ENCODE peak calls at places on chromosome 10, in seven cellular contexts. M is uterus, Z is tibial nerve, E is adrenal gland, K is breast epithelium, A is left ventricle myocardium inferior, S is prostate gland. F is an unnamed sample.

GRCh38 chr10:99667108-99667751 is 7.9 kb downstream of the ENTPD7 start:
- DNase-seq in M (no peak), Z (no peak), E (no peak), K (no peak), A (no peak), S (no peak), F (no peak)

GRCh38 chr10:69333205-69333604 is 54.9 kb downstream of the HK1 start:
- DNase-seq in M (no peak), Z (no peak), E (no peak), K (peak; percentile 91), A (no peak), S (peak; percentile 90), F (peak; percentile 90)

GRCh38 chr10:58741673-58742072 is 229.0 kb downstream of the BICC1 start:
- DNase-seq in M (no peak), Z (no peak), E (no peak), K (no peak), A (no peak), S (no peak), F (no peak)

GRCh38 chr10:21355591-21356011 is 169.9 kb downstream of the SKIDA1 start:
- DNase-seq in M (no peak), Z (no peak), E (no peak), K (no peak), A (no peak), S (no peak), F (no peak)

GRCh38 chr10:86363184-86363832 is 3.3 kb downstream of the GRID1 start:
- DNase-seq in M (no peak), Z (no peak), E (peak; percentile 46), K (no peak), A (peak; percentile 45), S (peak; percentile 48), F (no peak)

GRCh38 chr10:127012769-127013152 is 107.5 kb downstream of the DOCK1 start:
- DNase-seq in M (no peak), Z (no peak), E (peak; percentile 61), K (peak; percentile 87), A (peak; percentile 80), S (peak; percentile 91), F (peak; percentile 76)

GRCh38 chr10:3754727-3755439 is 30.1 kb downstream of the KLF6 start:
- DNase-seq in M (no peak), Z (no peak), E (peak; percentile 46), K (no peak), A (no peak), S (no peak), F (no peak)

GRCh38 chr10:62655337-62655994 is 149.1 kb upstream of the ADO start:
- DNase-seq in M (no peak), Z (no peak), E (no peak), K (no peak), A (no peak), S (no peak), F (no peak)

GRCh38 chr10:103244663-103245271 is 920 bp upstream of the RPEL1 start:
- DNase-seq in M (peak; percentile 75), Z (peak; percentile 64), E (peak; percentile 78), K (peak; percentile 66), A (peak; percentile 60), S (peak; percentile 76), F (peak; percentile 14)

GRCh38 chr10:99709480-99710229 is 22.3 kb downstream of the COX15 start:
- DNase-seq in M (no peak), Z (no peak), E (no peak), K (no peak), A (no peak), S (no peak), F (no peak)

GRCh38 chr10:84660340-84661159 is 332.2 kb downstream of the CCSER2 start:
- DNase-seq in M (no peak), Z (no peak), E (no peak), K (no peak), A (no peak), S (no peak), F (no peak)

GRCh38 chr10:103069453-103070331 is 123.4 kb downstream of the NT5C2 start:
- DNase-seq in M (peak; percentile 53), Z (peak; percentile 26), E (peak; percentile 65), K (peak; percentile 62), A (peak; percentile 36), S (peak; percentile 73), F (peak; percentile 82)

GRCh38 chr10:34454590-34455289 is 360.4 kb downstream of the PARD3 start:
- DNase-seq in M (no peak), Z (no peak), E (no peak), K (no peak), A (no peak), S (no peak), F (no peak)

GRCh38 chr10:33291053-33291592 is 43.3 kb downstream of the NRP1 start:
- DNase-seq in M (no peak), Z (no peak), E (no peak), K (no peak), A (no peak), S (no peak), F (no peak)

GRCh38 chr10:26334932-26335573 is 103.1 kb upstream of the APBB1IP start:
- DNase-seq in M (peak; percentile 18), Z (no peak), E (peak; percentile 27), K (no peak), A (peak; percentile 20), S (peak; percentile 11), F (peak; percentile 65)

GRCh38 chr10:28721318-28721717 is 44.0 kb downstream of the BAMBI start:
- DNase-seq in M (no peak), Z (no peak), E (no peak), K (no peak), A (no peak), S (no peak), F (no peak)

GRCh38 chr10:71647526-71648354 is 71.8 kb downstream of the C10orf105 start:
- DNase-seq in M (peak; percentile 23), Z (no peak), E (no peak), K (no peak), A (no peak), S (no peak), F (no peak)

GRCh38 chr10:96089116-96089515 is 41.0 kb upstream of the ZNF518A start:
- DNase-seq in M (no peak), Z (no peak), E (no peak), K (no peak), A (no peak), S (no peak), F (no peak)

GRCh38 chr10:114519306-114519669 is 115.0 kb upstream of the AFAP1L2 start:
- DNase-seq in M (no peak), Z (no peak), E (no peak), K (peak; percentile 82), A (no peak), S (peak; percentile 49), F (no peak)

GRCh38 chr10:114519756-114520288 is 115.5 kb upstream of the AFAP1L2 start:
- DNase-seq in M (no peak), Z (no peak), E (no peak), K (no peak), A (no peak), S (no peak), F (no peak)

GRCh38 chr10:114515515-114515914 is 111.2 kb upstream of the AFAP1L2 start:
- DNase-seq in M (no peak), Z (no peak), E (no peak), K (no peak), A (no peak), S (no peak), F (no peak)

GRCh38 chr10:114518401-114519305 is 114.4 kb upstream of the AFAP1L2 start:
- DNase-seq in M (no peak), Z (no peak), E (no peak), K (no peak), A (no peak), S (no peak), F (no peak)

GRCh38 chr10:114517681-114518250 is 113.5 kb upstream of the AFAP1L2 start:
- DNase-seq in M (no peak), Z (no peak), E (no peak), K (no peak), A (no peak), S (no peak), F (no peak)
- H3K4me3 ChIP-seq in M (no peak overlapping the region), Z (no peak overlapping the region), E (no peak overlapping the region), K (no peak overlapping the region), A (no peak overlapping the region), S (no peak overlapping the region), F (no peak overlapping the region)

DNA sequence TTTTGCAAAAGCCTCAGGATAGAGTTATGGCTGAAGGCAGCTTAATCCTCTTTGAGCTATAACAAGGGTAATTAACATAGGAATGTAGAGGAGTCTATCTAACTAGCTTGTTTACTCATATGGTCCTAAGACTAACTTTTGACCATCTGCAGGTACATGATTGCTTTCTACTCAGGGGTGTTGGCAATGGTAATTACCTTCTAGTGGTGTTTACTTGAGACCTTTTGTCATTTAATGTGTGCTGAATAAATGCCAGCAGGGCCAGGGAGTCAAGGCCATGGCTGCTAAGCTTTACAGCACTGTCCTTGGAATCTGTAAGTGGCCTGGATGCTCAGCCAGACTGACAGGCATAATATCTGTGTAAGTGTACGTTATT is 1325.0 kb downstream of the XPNPEP1 start:
- DNase-seq in M (no peak), Z (no peak), E (no peak), K (no peak), A (no peak), S (no peak), F (no peak)
- H3K27me3 ChIP-seq in M (no peaks in the 10 kb centered on the region), Z (no peaks in the 10 kb centered on the region), E (no peaks in the 10 kb centered on the region), K (no peaks in the 10 kb centered on the region), A (no peaks in the 10 kb centered on the region), S (no peaks in the 10 kb centered on the region), F (no peaks in the 10 kb centered on the region)

DNA sequence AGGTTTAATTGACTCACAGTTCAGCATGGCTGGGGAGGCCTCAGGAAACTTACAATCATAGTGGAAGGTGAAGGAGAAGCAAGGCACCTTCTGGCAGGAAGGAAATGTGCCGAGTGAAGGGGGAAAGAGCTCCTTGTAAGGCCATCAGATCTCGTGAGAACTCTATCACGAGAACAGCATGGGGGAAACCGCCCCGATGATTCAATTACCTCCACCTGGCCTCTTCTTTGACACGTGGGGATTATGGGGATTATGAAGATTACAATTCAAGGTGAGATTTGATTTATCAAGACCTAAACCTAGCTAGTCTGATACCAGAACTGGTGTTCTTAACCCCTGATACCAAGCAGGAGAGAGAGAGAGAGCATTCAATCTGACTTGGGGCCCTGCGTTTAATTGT is 258.7 kb downstream of the PTEN start:
- DNase-seq in M (no peak), Z (no peak), E (no peak), K (no peak), A (no peak), S (no peak), F (no peak)
- H3K4me3 ChIP-seq in M (no peak overlapping the region), Z (no peak overlapping the region), E (no peak overlapping the region), K (no peak overlapping the region), A (no peak overlapping the region), S (no peak overlapping the region), F (no peak overlapping the region)

DNA sequence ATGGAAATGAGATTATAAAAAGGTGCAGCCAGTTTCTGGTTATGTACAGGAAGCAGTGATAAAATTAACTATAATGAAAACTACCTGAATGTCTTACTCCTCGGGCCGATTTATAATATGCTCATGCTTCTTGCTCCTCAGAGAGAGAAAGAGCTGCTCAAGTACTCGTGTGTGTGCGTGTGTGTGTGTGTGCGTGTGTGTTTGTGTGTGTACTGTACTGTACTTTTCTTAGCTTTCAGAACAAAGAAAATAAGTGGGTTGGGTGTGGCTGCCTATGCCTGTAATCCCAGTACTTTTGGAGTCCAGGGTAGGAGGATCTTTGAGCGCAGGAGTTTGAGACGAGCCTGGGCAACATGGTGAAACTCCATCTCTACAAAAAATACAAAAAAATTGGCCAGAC is 96.6 kb upstream of the NMT2 start:
- DNase-seq in M (no peak), Z (no peak), E (no peak), K (no peak), A (no peak), S (no peak), F (no peak)
- H3K27me3 ChIP-seq in M (no peaks in the 10 kb centered on the region), Z (no peaks in the 10 kb centered on the region), E (no peaks in the 10 kb centered on the region), K (no peaks in the 10 kb centered on the region), A (no peaks in the 10 kb centered on the region), S (no peaks in the 10 kb centered on the region), F (no peaks in the 10 kb centered on the region)